ENCODE peak calls at places on chromosomes 12 and 14, in four cellular contexts. Y is stimulated activated naive CD8-positive, alpha-beta T cell treated with anti-CD3 and anti-CD28 coated beads, Interleukin-15, amount 100 ng/mL, for 72 hours; U is EL; Q is adipocyte. N is an unnamed sample.
A peak's percentile ranks its signal among the peaks of the same experiment; 100 is the strongest.

GRCh38 chr12:4273651-4274395 is at the start of gene CCND2:
- DNase-seq in U (peak; percentile 46), Q (peak; percentile 83), Y (peak; percentile 73), N (peak; percentile 59)

GRCh38 chr14:102490456-102490855 is 19.1 kb downstream of the ANKRD9 start:
- DNase-seq in U (no peak), Q (no peak), Y (no peak), N (no peak)

GRCh38 chr12:122304924-122305323 is 38.6 kb upstream of the VPS33A start:
- DNase-seq in Q (peak; percentile 20), U (no peak), Y (no peak), N (no peak)

GRCh38 chr14:74299061-74299545 is 3.6 kb downstream of the ABCD4 start:
- DNase-seq in Y (no peak), Q (no peak), U (peak; percentile 53), N (no peak)

GRCh38 chr12:55935742-55936151 is 4.8 kb downstream of the DGKA start:
- DNase-seq in Q (no peak), Y (no peak), U (no peak), N (no peak)

GRCh38 chr14:91796622-91797347 is 64.9 kb upstream of the CATSPERB start:
- DNase-seq in Q (peak; percentile 20), U (no peak), Y (no peak), N (no peak)

GRCh38 chr12:2941524-2941923 is 17.7 kb upstream of the TEAD4 start:
- DNase-seq in Y (no peak), U (no peak), Q (no peak), N (no peak)

GRCh38 chr12:47763481-47764344 is 5.0 kb upstream of the RAPGEF3 start:
- DNase-seq in U (no peak), Y (no peak), Q (no peak), N (no peak)

GRCh38 chr12:52032431-52032796 is 18.8 kb upstream of the NR4A1 start:
- DNase-seq in U (no peak), Q (peak; percentile 82), Y (no peak), N (no peak)

GRCh38 chr14:95326987-95327386 is 7.3 kb upstream of the CLMN start:
- DNase-seq in Y (no peak), Q (no peak), U (no peak), N (no peak)

GRCh38 chr12:1907652-1908611 is 10.5 kb downstream of the CACNA2D4 start:
- DNase-seq in Q (no peak), U (peak; percentile 19), Y (no peak), N (no peak)

N was measured in activated CD4-positive, CD25-positive, alpha-beta regulatory T cell.